ENCODE peak calls at places on chromosomes 1 and 21, in four cellular contexts. W is K562, D is PC-9, E is cardiac muscle cell. O is an unnamed sample. For H3K4me1 and H3K27me3, the result is how much of the 10 kb centered on the place peaks cover.

GRCh38 chr21:43866659-43867331 is 1.8 kb downstream of the AGPAT3 start:
- DNase-seq in W (peak), D (no peak), E (no peak), O (peak)

GRCh38 chr1:233599542-233600073 is 14.3 kb upstream of the KCNK1 start:
- DNase-seq in W (no peak), D (no peak), E (no peak), O (no peak)

GRCh38 chr1:172320723-172321122 is 99.8 kb upstream of the C1orf105 start:
- DNase-seq in W (no peak), D (no peak), E (no peak), O (no peak)

GRCh38 chr1:108615544-108615943 is 45.3 kb downstream of the HENMT1 start:
- DNase-seq in W (no peak), D (no peak), E (no peak), O (no peak)

GRCh38 chr1:145782166-145783099 is 41.5 kb downstream of the RNF115 start:
- DNase-seq in W (no peak), D (peak), E (no peak), O (no peak)

GRCh38 chr1:197391303-197392226 is 123.5 kb downstream of the CRB1 start:
- DNase-seq in W (no peak), D (no peak), E (no peak), O (no peak)

GRCh38 chr1:217924924-217925323 is 293.8 kb downstream of the SPATA17 start:
- DNase-seq in W (no peak), D (no peak), E (no peak), O (no peak)

GRCh38 chr1:160082926-160083325 is 1.6 kb downstream of the KCNJ9 start:
- DNase-seq in W (no peak), D (no peak), E (no peak), O (no peak)

GRCh38 chr1:230831706-230832105 is 36.6 kb downstream of the C1orf198 start:
- DNase-seq in W (no peak), D (no peak), E (no peak), O (no peak)

GRCh38 chr1:24704411-24705259 is 40.6 kb upstream of the CLIC4 start:
- DNase-seq in W (peak), D (no peak), E (no peak), O (no peak)

GRCh38 chr1:156090822-156091188 is 8.5 kb upstream of the MEX3A start:
- DNase-seq in W (peak), D (peak), E (peak), O (peak)

GRCh38 chr1:171699526-171699925 is 42.3 kb downstream of the VAMP4 start:
- DNase-seq in W (no peak), D (no peak), E (no peak), O (no peak)

GRCh38 chr21:44845418-44846200 is 27.7 kb upstream of the SUMO3 start:
- DNase-seq in W (peak), D (peak), E (peak), O (peak)

GRCh38 chr1:56709269-56709880 is 64.3 kb downstream of the PRKAA2 start:
- DNase-seq in W (peak), D (no peak), E (peak), O (no peak)

GRCh38 chr1:81851217-81851616 is 50.5 kb downstream of the ADGRL2 start:
- DNase-seq in W (no peak), D (no peak), E (no peak), O (no peak)

GRCh38 chr1:116525440-116525839 is 45.4 kb downstream of the CD58 start:
- DNase-seq in W (no peak), D (no peak), E (no peak), O (no peak)

GRCh38 chr1:37741662-37742061 is 23.3 kb downstream of the EPHA10 start:
- DNase-seq in W (no peak), D (no peak), E (no peak), O (no peak)

GRCh38 chr1:63949965-63950364 is 176.1 kb downstream of the ROR1 start:
- DNase-seq in W (no peak), D (no peak), E (no peak), O (no peak)

GRCh38 chr1:243912347-243912746 is 62.3 kb upstream of the AKT3 start:
- DNase-seq in W (no peak), D (no peak), E (no peak), O (no peak)

GRCh38 chr1:242530761-242531160 is 6.3 kb upstream of the PLD5 start:
- DNase-seq in W (no peak), D (no peak), E (no peak), O (no peak)

GRCh38 chr1:154716012-154716411 is 108.0 kb upstream of the ADAR start:
- DNase-seq in W (no peak), D (no peak), E (no peak), O (no peak)

GRCh38 chr1:1179983-1180861 is 6.5 kb downstream of the TTLL10 start:
- DNase-seq in W (no peak), D (no peak), E (no peak), O (peak)

GRCh38 chr1:98794196-98794886 is 132.8 kb downstream of the SNX7 start:
- DNase-seq in W (peak), D (peak), E (peak), O (peak)

GRCh38 chr1:93817819-93818569 is 61.0 kb downstream of the DNTTIP2 start:
- DNase-seq in W (no peak), D (peak), E (no peak), O (peak)

GRCh38 chr21:34126269-34126668 is 52.9 kb downstream of the MRPS6 start:
- DNase-seq in W (no peak), D (no peak), E (peak), O (no peak)
- H3K27ac ChIP-seq in W (no peak), D (no peak), E (peak), O (no peak)

GRCh38 chr1:16022393-16022792 is 557 bp downstream of the CLCNKA start:
- DNase-seq in W (no peak), D (no peak), E (no peak), O (no peak)
- H3K4me1 ChIP-seq in W (under half), D (under half), E (under half), O (under half)

GRCh38 chr1:114156538-114157274 is 3.0 kb upstream of the SYT6 start:
- DNase-seq in W (no peak), D (no peak), E (peak), O (no peak)
- H3K27me3 ChIP-seq in W (under half), D (under half), E (half or more), O (under half)

GRCh38 chr1:13662498-13662897 is 37.5 kb upstream of the PRDM2 start:
- DNase-seq in W (no peak), D (no peak), E (no peak), O (no peak)
- H3K27ac ChIP-seq in W (no peak), D (no peak), E (no peak), O (no peak)

GRCh38 chr1:72442251-72442650 is 159.9 kb upstream of the NEGR1 start:
- DNase-seq in W (no peak), D (no peak), E (no peak), O (no peak)
- H3K4me1 ChIP-seq in W (under half), D (under half), E (under half), O (under half)

O was measured in CD8-positive, alpha-beta memory T cell.